ENCODE peak calls at places on chromosomes 4 and X, in five cellular contexts. N, M, Q, B and P are unnamed samples.

GRCh38 chr4:38943355-38943754 is 75.7 kb downstream of the FAM114A1 start:
- DNase-seq in N (peak), M (no peak), Q (no peak), B (no peak), P (no peak)

GRCh38 chr4:163911891-163912290 is 417.4 kb downstream of the TMA16 start:
- DNase-seq in N (no peak), M (peak), Q (no peak), B (no peak), P (no peak)

GRCh38 chr4:56689661-56690060 is 8.6 kb upstream of the HOPX start:
- DNase-seq in N (no peak), M (peak), Q (no peak), B (no peak), P (no peak)

GRCh38 chr4:90328558-90328957 is 201.4 kb downstream of the CCSER1 start:
- DNase-seq in N (peak), M (peak), Q (no peak), B (no peak), P (no peak)

GRCh38 chrX:38220936-38221386 is 290 bp upstream of the SRPX start:
- DNase-seq in N (no peak), M (peak), Q (no peak), B (no peak), P (no peak)

GRCh38 chr4:184937745-184938144 is 80.5 kb upstream of the HELT start:
- DNase-seq in N (peak), M (no peak), Q (no peak), B (no peak), P (no peak)

GRCh38 chrX:9349572-9350259 is 115.1 kb upstream of the TBL1X start:
- DNase-seq in N (peak), M (peak), Q (no peak), B (no peak), P (no peak)

GRCh38 chrX:143934542-143934941 is 50.7 kb downstream of the UBE2NL start:
- DNase-seq in N (peak), M (no peak), Q (no peak), B (no peak), P (no peak)

GRCh38 chrX:5681159-5681558 is 547.5 kb downstream of the NLGN4X start:
- DNase-seq in N (no peak), M (peak), Q (no peak), B (no peak), P (no peak)

GRCh38 chr4:36209941-36210663 is 34.2 kb downstream of the ARAP2 start:
- DNase-seq in N (no peak), M (no peak), Q (no peak), B (no peak), P (no peak)

GRCh38 chr4:73599182-73599581 is 21.1 kb downstream of the RASSF6 start:
- DNase-seq in N (no peak), M (peak), Q (no peak), B (peak), P (no peak)

GRCh38 chr4:68630371-68630770 is 40.1 kb downstream of the UGT2B15 start:
- DNase-seq in N (no peak), M (no peak), Q (no peak), B (no peak), P (no peak)

GRCh38 chr4:70902577-70903281 is 560 bp downstream of the MOB1B start:
- DNase-seq in N (no peak), M (no peak), Q (peak), B (peak), P (no peak)

GRCh38 chr4:165967486-165967885 is 94.4 kb downstream of the TLL1 start:
- DNase-seq in N (no peak), M (no peak), Q (no peak), B (peak), P (no peak)

GRCh38 chr4:23382880-23383279 is 507.0 kb downstream of the PPARGC1A start:
- DNase-seq in N (no peak), M (peak), Q (no peak), B (no peak), P (no peak)

GRCh38 chr4:19776929-19777328 is 474.8 kb upstream of the SLIT2 start:
- DNase-seq in N (no peak), M (peak), Q (no peak), B (no peak), P (no peak)

GRCh38 chr4:140250989-140251552 is 97.1 kb upstream of the MAML3 start:
- DNase-seq in N (no peak), M (no peak), Q (no peak), B (no peak), P (no peak)

GRCh38 chr4:6493668-6494304 is 21.4 kb upstream of the PPP2R2C start:
- DNase-seq in N (no peak), M (peak), Q (peak), B (peak), P (no peak)

GRCh38 chr4:109701566-109702399 is 1.5 kb downstream of the CASP6 start:
- DNase-seq in N (no peak), M (no peak), Q (no peak), B (no peak), P (no peak)

DNA sequence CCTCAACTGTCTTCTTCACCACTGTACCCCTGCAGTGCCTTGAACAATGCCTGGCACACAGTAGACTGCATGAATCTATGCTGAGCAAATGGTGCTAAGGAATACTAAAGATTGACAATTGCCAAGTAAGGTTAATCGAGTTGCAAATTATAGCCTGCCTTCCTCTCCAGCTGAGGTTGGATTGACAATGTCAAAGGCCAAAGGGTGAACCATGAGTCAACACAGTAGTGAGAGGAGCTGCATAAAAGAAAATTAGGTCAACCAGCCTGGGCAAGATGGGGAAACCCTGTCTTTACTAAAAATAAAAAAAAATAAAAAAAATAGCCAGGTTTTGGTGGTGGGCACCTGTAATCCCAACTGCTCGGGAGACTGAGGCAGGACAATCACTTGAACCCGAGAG is 97.1 kb upstream of the BMPR1B start:
- DNase-seq in N (no peak), M (no peak), Q (no peak), B (no peak), P (no peak)
- TF ChIP-seq CTCF in N (no peak), M (no peak), Q (no peak), B (no peak), P (no peak)

GRCh38 chrX:118807151-118808017 is 16.2 kb upstream of the ZCCHC12 start:
- DNase-seq in N (peak), M (peak), Q (no peak), B (no peak), P (peak)

GRCh38 chrX:118802857-118803256 is 20.8 kb upstream of the ZCCHC12 start:
- DNase-seq in N (no peak), M (peak), Q (no peak), B (no peak), P (no peak)
- TF ChIP-seq CTCF in N (no peak), M (no peak), Q (no peak), B (no peak), P (no peak)

GRCh38 chr4:30717208-30718020 is 2.8 kb upstream of the PCDH7 start:
- DNase-seq in N (peak), M (peak), Q (peak), B (no peak), P (no peak)
- TF ChIP-seq CTCF in N (no peak), M (no peak), Q (no peak), B (peak), P (no peak)

DNA sequence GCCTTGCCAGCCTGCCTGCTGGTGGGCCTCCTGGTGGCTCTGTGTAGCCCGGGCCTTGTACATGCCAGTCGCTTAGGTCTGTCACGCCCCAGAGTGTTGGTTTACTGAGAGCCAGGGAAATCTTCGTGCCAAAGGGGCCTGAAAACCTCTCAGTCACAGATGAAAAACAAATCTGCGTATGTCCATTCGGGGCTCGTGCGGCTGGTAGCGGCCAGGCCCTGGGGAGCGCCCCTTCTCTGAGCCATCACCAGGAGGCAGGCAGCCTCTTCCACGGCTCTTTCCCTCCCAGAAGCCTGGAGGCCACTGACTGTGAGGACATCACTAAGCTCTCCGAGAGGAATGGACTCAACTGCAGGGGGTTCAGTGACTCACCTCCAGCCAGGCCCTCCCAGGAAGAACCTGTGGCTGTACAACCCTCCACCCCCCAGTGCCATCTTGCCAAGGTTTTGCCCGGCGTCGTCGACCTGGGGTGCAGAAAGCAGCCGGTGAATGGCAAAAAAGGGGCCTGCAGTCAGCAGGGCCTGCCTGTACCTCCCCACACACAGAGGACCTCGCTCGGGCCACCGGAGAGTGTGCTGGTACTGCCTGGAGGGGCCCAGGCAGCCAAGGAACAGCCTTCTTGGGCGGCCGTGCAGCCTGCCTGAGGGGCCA is 162.2 kb downstream of the BCOR start:
- DNase-seq in N (no peak), M (peak), Q (no peak), B (no peak), P (no peak)
- TF ChIP-seq CTCF in N (no peak), M (no peak), Q (no peak), B (no peak), P (no peak)

GRCh38 chrX:48532201-48532600 is 7.3 kb upstream of the TBC1D25 start:
- DNase-seq in N (no peak), M (no peak), Q (no peak), B (no peak), P (no peak)
- TF ChIP-seq CTCF in N (no peak), M (no peak), Q (no peak), B (no peak), P (no peak)

DNA sequence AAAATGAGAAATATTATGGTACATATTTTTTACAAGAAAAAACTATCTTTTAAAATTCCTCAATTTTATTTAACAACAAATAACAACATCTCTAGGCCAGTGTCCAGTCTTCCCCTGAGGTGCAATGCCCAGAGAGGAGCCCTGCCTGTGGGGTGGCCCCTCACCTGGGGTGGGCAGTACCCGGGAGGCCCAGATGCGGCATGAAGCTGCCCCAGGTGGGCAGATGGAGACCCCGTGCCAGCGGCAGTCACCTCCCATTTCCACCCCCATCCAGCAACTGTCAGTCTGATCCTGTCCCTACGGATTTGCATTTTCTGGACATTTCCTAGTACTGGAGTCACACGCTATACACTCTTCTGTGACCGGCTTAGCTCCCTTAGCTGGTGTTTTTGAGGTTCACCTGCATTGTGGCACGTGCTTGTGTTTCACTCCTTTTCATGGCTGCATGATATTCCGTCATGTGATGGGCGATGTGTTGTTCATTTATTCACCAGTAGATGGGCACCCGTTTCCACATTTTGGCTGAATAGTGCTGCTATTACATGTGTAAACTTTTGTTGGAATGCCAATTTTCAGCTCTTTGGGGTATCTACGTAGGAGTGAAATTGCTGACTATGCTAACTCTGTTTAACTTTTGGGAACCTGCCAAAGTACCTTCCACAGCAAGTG is 11.9 kb upstream of the MAEA start:
- DNase-seq in N (no peak), M (no peak), Q (no peak), B (no peak), P (no peak)
- TF ChIP-seq CTCF in N (no peak), M (peak), Q (no peak), B (peak), P (no peak)